ENCODE peak calls at places on chromosomes 12 and 14, in nine cellular contexts. M, C, O, Y, P, T, A, F and N are unnamed samples.

GRCh38 chr12:113227686-113228391 is 6.6 kb downstream of the TPCN1 start:
- DNase-seq in M (no peak), C (peak; percentile 36), O (no peak), Y (no peak), P (no peak), T (no peak), A (no peak), F (no peak), N (no peak)

GRCh38 chr14:105314287-105315185 is at the start of gene PACS2:
- DNase-seq in M (peak; percentile 64), C (peak; percentile 79), O (peak; percentile 61), Y (no peak), P (peak; percentile 77), T (peak; percentile 81), A (peak; percentile 79), F (peak; percentile 84), N (peak; percentile 62)

GRCh38 chr12:27477049-27477448 is 30.5 kb downstream of the SMCO2 start:
- DNase-seq in M (no peak), C (no peak), O (no peak), Y (no peak), P (no peak), T (no peak), A (no peak), F (no peak), N (no peak)

GRCh38 chr12:94596596-94596995 is 53.8 kb downstream of the TMCC3 start:
- DNase-seq in M (no peak), C (no peak), O (no peak), Y (no peak), P (no peak), T (no peak), A (no peak), F (no peak), N (no peak)

GRCh38 chr12:96219700-96220206 is 25.6 kb downstream of the ELK3 start:
- DNase-seq in M (peak; percentile 77), C (peak; percentile 59), O (no peak), Y (no peak), P (no peak), T (no peak), A (no peak), F (peak; percentile 72), N (peak; percentile 90)

GRCh38 chr14:87494010-87494409 is 499.0 kb downstream of the GALC start:
- DNase-seq in M (no peak), C (no peak), O (no peak), Y (no peak), P (no peak), T (no peak), A (no peak), F (no peak), N (no peak)

GRCh38 chr12:116273813-116274551 is 3.5 kb downstream of the MED13L start:
- DNase-seq in M (no peak), C (no peak), O (no peak), Y (no peak), P (no peak), T (no peak), A (no peak), F (no peak), N (no peak)

GRCh38 chr14:64531567-64531966 is 9.0 kb upstream of the HSPA2 start:
- DNase-seq in M (no peak), C (no peak), O (no peak), Y (no peak), P (no peak), T (no peak), A (no peak), F (no peak), N (no peak)

GRCh38 chr14:89813485-89814080 is 140.9 kb downstream of the EFCAB11 start:
- DNase-seq in M (peak; percentile 44), C (peak; percentile 66), O (no peak), Y (no peak), P (no peak), T (no peak), A (no peak), F (peak; percentile 72), N (no peak)

GRCh38 chr14:75198291-75198933 is 22.0 kb upstream of the TMED10 start:
- DNase-seq in M (no peak), C (peak; percentile 57), O (no peak), Y (peak; percentile 55), P (peak; percentile 23), T (peak; percentile 55), A (no peak), F (no peak), N (no peak)

GRCh38 chr14:53217283-53217994 is 64.3 kb upstream of the DDHD1 start:
- DNase-seq in M (peak; percentile 97), C (peak; percentile 86), O (peak; percentile 50), Y (peak; percentile 16), P (peak; percentile 90), T (peak; percentile 76), A (peak; percentile 65), F (peak; percentile 97), N (peak; percentile 91)

GRCh38 chr14:55715889-55716288 is 135.9 kb downstream of the KTN1 start:
- DNase-seq in M (no peak), C (no peak), O (no peak), Y (no peak), P (no peak), T (no peak), A (no peak), F (peak; percentile 24), N (no peak)

GRCh38 chr12:26623136-26623535 is 209.9 kb downstream of the ITPR2 start:
- DNase-seq in M (no peak), C (no peak), O (no peak), Y (no peak), P (no peak), T (no peak), A (no peak), F (no peak), N (no peak)

GRCh38 chr12:76186507-76186906 is 102.0 kb upstream of the NAP1L1 start:
- DNase-seq in M (no peak), C (no peak), O (no peak), Y (no peak), P (no peak), T (no peak), A (no peak), F (no peak), N (no peak)

GRCh38 chr14:102508410-102508773 is 1.2 kb downstream of the ANKRD9 start:
- DNase-seq in M (no peak), C (no peak), O (no peak), Y (no peak), P (no peak), T (peak; percentile 43), A (no peak), F (no peak), N (no peak)

GRCh38 chr12:70691018-70691672 is 53.9 kb upstream of the PTPRB start:
- DNase-seq in M (no peak), C (no peak), O (no peak), Y (no peak), P (no peak), T (no peak), A (no peak), F (no peak), N (no peak)

GRCh38 chr14:74569826-74570591 is 42.0 kb downstream of the LTBP2 start:
- DNase-seq in M (no peak), C (peak; percentile 65), O (no peak), Y (no peak), P (no peak), T (no peak), A (no peak), F (no peak), N (peak; percentile 32)

GRCh38 chr12:113440947-113441782 is 19.0 kb downstream of the SDSL start:
- DNase-seq in M (no peak), C (no peak), O (no peak), Y (no peak), P (no peak), T (no peak), A (no peak), F (peak; percentile 86), N (no peak)

GRCh38 chr12:6830286-6830892 is 2.2 kb downstream of the P3H3 start:
- DNase-seq in M (no peak), C (peak; percentile 47), O (no peak), Y (no peak), P (no peak), T (no peak), A (no peak), F (no peak), N (peak; percentile 35)

GRCh38 chr12:6831450-6831995 is 3.3 kb downstream of the P3H3 start:
- DNase-seq in M (no peak), C (peak; percentile 41), O (no peak), Y (no peak), P (no peak), T (no peak), A (no peak), F (no peak), N (peak; percentile 4)

GRCh38 chr12:6832125-6832524 is 3.9 kb downstream of the P3H3 start:
- DNase-seq in M (no peak), C (no peak), O (no peak), Y (no peak), P (no peak), T (no peak), A (no peak), F (no peak), N (no peak)

GRCh38 chr12:6829532-6830220 is 1.5 kb downstream of the P3H3 start:
- DNase-seq in M (peak; percentile 78), C (peak; percentile 53), O (no peak), Y (peak; percentile 35), P (no peak), T (no peak), A (no peak), F (no peak), N (peak; percentile 71)

DNA sequence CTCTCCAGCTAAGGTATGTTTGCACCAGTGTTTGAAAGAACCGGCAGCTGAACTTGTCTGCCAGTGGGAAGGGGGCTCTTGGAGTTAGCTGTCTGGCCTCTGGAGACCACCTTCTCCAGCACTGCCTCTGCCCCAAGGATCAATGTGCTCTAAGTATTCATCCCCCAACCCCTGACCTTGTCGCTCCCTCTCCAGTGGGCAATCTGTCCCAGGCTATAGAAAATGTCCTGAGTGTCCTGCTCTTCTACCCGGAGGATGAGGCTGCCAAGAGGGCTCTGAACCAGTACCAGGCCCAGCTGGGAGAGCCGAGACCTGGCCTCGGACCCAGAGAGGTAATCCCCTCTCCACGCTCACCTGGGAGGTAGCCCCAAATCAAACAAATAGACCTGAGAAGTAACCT is 2.8 kb downstream of the P3H3 start:
- DNase-seq in M (no peak), C (peak; percentile 38), O (no peak), Y (no peak), P (no peak), T (no peak), A (no peak), F (no peak), N (no peak)
- H3K27me3 ChIP-seq in M (no peaks in the 10 kb centered on the region), C (no peaks in the 10 kb centered on the region), O (peaks cover 7% of the 10 kb centered on the region), Y (no peaks in the 10 kb centered on the region), P (no peaks in the 10 kb centered on the region), T (no peaks in the 10 kb centered on the region), A (peaks cover 73% of the 10 kb centered on the region), F (no peaks in the 10 kb centered on the region), N (no peaks in the 10 kb centered on the region)

GRCh38 chr12:5040368-5040767 is 3.3 kb upstream of the KCNA5 start:
- DNase-seq in M (no peak), C (no peak), O (no peak), Y (no peak), P (no peak), T (no peak), A (no peak), F (no peak), N (no peak)
- H3K27me3 ChIP-seq in M (peaks cover 26% of the 10 kb centered on the region), C (no peaks in the 10 kb centered on the region), O (peaks cover 2% of the 10 kb centered on the region), Y (peaks cover 31% of the 10 kb centered on the region), P (no peaks in the 10 kb centered on the region), T (no peaks in the 10 kb centered on the region), A (no peaks in the 10 kb centered on the region), F (peaks cover 66% of the 10 kb centered on the region), N (no peaks in the 10 kb centered on the region)

GRCh38 chr12:46384451-46385301 is 12.1 kb upstream of the SLC38A2 start:
- DNase-seq in M (no peak), C (no peak), O (no peak), Y (no peak), P (no peak), T (no peak), A (no peak), F (peak; percentile 59), N (no peak)
- H3K27me3 ChIP-seq in M (no peaks in the 10 kb centered on the region), C (no peaks in the 10 kb centered on the region), O (no peaks in the 10 kb centered on the region), Y (no peaks in the 10 kb centered on the region), P (no peaks in the 10 kb centered on the region), T (no peaks in the 10 kb centered on the region), A (no peaks in the 10 kb centered on the region), F (no peaks in the 10 kb centered on the region), N (no peaks in the 10 kb centered on the region)

GRCh38 chr12:124854637-124855184 is 9.0 kb downstream of the SCARB1 start:
- DNase-seq in M (no peak), C (no peak), O (no peak), Y (no peak), P (no peak), T (no peak), A (no peak), F (no peak), N (no peak)
- H3K27me3 ChIP-seq in M (no peaks in the 10 kb centered on the region), C (no peaks in the 10 kb centered on the region), O (no peaks in the 10 kb centered on the region), Y (no peaks in the 10 kb centered on the region), P (no peaks in the 10 kb centered on the region), T (no peaks in the 10 kb centered on the region), A (no peaks in the 10 kb centered on the region), F (no peaks in the 10 kb centered on the region), N (no peaks in the 10 kb centered on the region)